ENCODE peak calls at places on chromosomes 3 and 15, in four cellular contexts. X is WTC11, K is T-helper 2 cell, D is heart left ventricle. T is an unnamed sample.

GRCh38 chr15:101641134-101641764 is 10.9 kb downstream of the TM2D3 start:
- DNase-seq in X (peak; percentile 76), K (peak; percentile 38), D (peak; percentile 74), T (peak; percentile 41)

GRCh38 chr15:25171111-25171811 is 216.5 kb downstream of the SNRPN start:
- DNase-seq in X (peak; percentile 5), K (no peak), D (peak; percentile 11), T (no peak)

GRCh38 chr15:100190675-100191074 is 151.1 kb downstream of the ADAMTS17 start:
- DNase-seq in X (no peak), K (no peak), D (no peak), T (no peak)

GRCh38 chr3:126546549-126547239 is 12.0 kb downstream of the C3orf22 start:
- DNase-seq in X (peak; percentile 3), K (no peak), D (no peak), T (no peak)

GRCh38 chr3:187900961-187901755 is 155.9 kb upstream of the BCL6 start:
- DNase-seq in X (no peak), K (no peak), D (no peak), T (no peak)

GRCh38 chr15:99019558-99020540 is 12.3 kb upstream of the PGPEP1L start:
- DNase-seq in X (no peak), K (no peak), D (no peak), T (no peak)

GRCh38 chr15:82572986-82573385 is 32.7 kb upstream of the RPS17 start:
- DNase-seq in X (no peak), K (no peak), D (no peak), T (no peak)

GRCh38 chr3:22451501-22451900 is 700.5 kb upstream of the ZNF385D start:
- DNase-seq in X (no peak), K (no peak), D (no peak), T (no peak)

GRCh38 chr15:44033894-44034293 is 161.2 kb downstream of the FRMD5 start:
- DNase-seq in X (no peak), K (no peak), D (no peak), T (no peak)

GRCh38 chr3:160180581-160181216 is 44.5 kb upstream of the C3orf80 start:
- DNase-seq in X (no peak), K (no peak), D (no peak), T (no peak)

GRCh38 chr15:89457086-89457485 is 39.3 kb downstream of the RHCG start:
- DNase-seq in X (no peak), K (no peak), D (no peak), T (no peak)

GRCh38 chr3:111277226-111277625 is 205.6 kb downstream of the NECTIN3 start:
- DNase-seq in X (no peak), K (no peak), D (no peak), T (no peak)

GRCh38 chr3:65575376-65575840 is 463.3 kb downstream of the MAGI1 start:
- DNase-seq in X (no peak), K (no peak), D (no peak), T (no peak)

GRCh38 chr3:15330031-15330596 is 2.3 kb downstream of the SH3BP5 start:
- DNase-seq in X (no peak), K (no peak), D (no peak), T (no peak)

GRCh38 chr3:119149484-119149883 is 3.5 kb downstream of the TEX55 start:
- DNase-seq in X (no peak), K (peak; percentile 7), D (no peak), T (no peak)

GRCh38 chr3:132268956-132269355 is 48.3 kb upstream of the ACP3 start:
- DNase-seq in X (peak; percentile 58), K (no peak), D (no peak), T (no peak)

GRCh38 chr3:69305011-69305410 is 80.9 kb downstream of the FRMD4B start:
- DNase-seq in X (no peak), K (no peak), D (no peak), T (no peak)

GRCh38 chr3:179292440-179292839 is 30.4 kb upstream of the ZNF639 start:
- DNase-seq in X (no peak), K (no peak), D (no peak), T (no peak)

GRCh38 chr3:94183551-94183950 is 120.7 kb downstream of the NSUN3 start:
- DNase-seq in X (no peak), K (no peak), D (no peak), T (no peak)

GRCh38 chr3:52606373-52607085 is 70.1 kb downstream of the UQCC5 start:
- DNase-seq in X (no peak), K (no peak), D (peak; percentile 31), T (no peak)

GRCh38 chr3:198081421-198081844 is 121.4 kb downstream of the LMLN start:
- DNase-seq in X (peak; percentile 36), K (no peak), D (no peak), T (no peak)

GRCh38 chr3:64048631-64049061 is 25.4 kb upstream of the PSMD6 start:
- DNase-seq in X (no peak), K (no peak), D (no peak), T (no peak)

GRCh38 chr3:174439621-174440349 is 419.3 kb upstream of the NAALADL2 start:
- DNase-seq in X (no peak), K (no peak), D (peak; percentile 24), T (no peak)

GRCh38 chr3:144028798-144029411 is 57.3 kb downstream of the DIPK2A start:
- DNase-seq in X (no peak), K (no peak), D (no peak), T (no peak)

GRCh38 chr3:47515864-47516319 is 2.4 kb upstream of the ELP6 start:
- DNase-seq in X (no peak), K (no peak), D (no peak), T (no peak)

GRCh38 chr3:54146383-54147239 is 24.3 kb downstream of the CACNA2D3 start:
- DNase-seq in X (peak; percentile 83), K (no peak), D (peak; percentile 37), T (no peak)

GRCh38 chr3:23161896-23162570 is 41.1 kb upstream of the UBE2E2 start:
- DNase-seq in X (no peak), K (no peak), D (no peak), T (no peak)

GRCh38 chr3:42533161-42533897 is 30.9 kb downstream of the VIPR1 start:
- DNase-seq in X (no peak), K (no peak), D (no peak), T (no peak)

GRCh38 chr3:4981160-4981687 is 2.0 kb downstream of the BHLHE40 start:
- DNase-seq in X (no peak), K (no peak), D (no peak), T (no peak)

GRCh38 chr3:8386221-8386620 is 115.4 kb upstream of the LMCD1 start:
- DNase-seq in X (no peak), K (no peak), D (no peak), T (no peak)

GRCh38 chr3:183536238-183536880 is 19.1 kb downstream of the KLHL6 start:
- DNase-seq in X (no peak), K (no peak), D (no peak), T (no peak)

GRCh38 chr15:65791335-65792129 is 561 bp downstream of the DENND4A start:
- DNase-seq in X (peak; percentile 67), K (no peak), D (peak; percentile 66), T (peak; percentile 19)

T was measured in NCI-H1694.